ENCODE peak calls at places on chromosomes 3 and 15, in seven cellular contexts. W, K, N, A, I, Z and Y are unnamed samples.

GRCh38 chr15:33188654-33189257 is 5.8 kb downstream of the FMN1 start:
- DNase-seq in Z (no peak), A (no peak), I (no peak), W (no peak), K (no peak), N (no peak), Y (no peak)

GRCh38 chr3:169980055-169980454 is 13.4 kb downstream of the SEC62 start:
- DNase-seq in K (no peak), N (peak), A (no peak), I (no peak), Z (no peak), W (no peak), Y (no peak)

GRCh38 chr15:71328453-71328852 is 213.2 kb downstream of the THSD4 start:
- DNase-seq in K (no peak), W (no peak), I (no peak), Z (no peak), A (no peak), N (peak), Y (no peak)

GRCh38 chr3:37053753-37054152 is 60.4 kb downstream of the MLH1 start:
- DNase-seq in Z (no peak), I (no peak), N (no peak), A (no peak), W (no peak), K (no peak), Y (no peak)

GRCh38 chr3:39188271-39189149 is 3.9 kb downstream of the XIRP1 start:
- DNase-seq in W (no peak), N (no peak), A (no peak), K (no peak), I (no peak), Z (no peak), Y (no peak)

GRCh38 chr15:62035256-62035908 is 24.9 kb downstream of the VPS13C start:
- DNase-seq in Z (no peak), I (no peak), A (no peak), W (no peak), K (no peak), N (no peak), Y (no peak)

GRCh38 chr15:70120954-70121655 is 23.4 kb upstream of the TLE3 start:
- DNase-seq in K (no peak), W (no peak), N (no peak), A (no peak), I (no peak), Z (no peak), Y (no peak)

GRCh38 chr15:82660378-82660777 is 13.2 kb upstream of the CPEB1 start:
- DNase-seq in K (no peak), I (no peak), W (no peak), A (no peak), N (no peak), Z (peak), Y (no peak)

GRCh38 chr3:46080124-46080991 is 53.1 kb upstream of the XCR1 start:
- DNase-seq in N (no peak), I (no peak), K (no peak), A (no peak), W (no peak), Z (no peak), Y (no peak)

GRCh38 chr3:159039286-159039685 is 237.4 kb downstream of the MFSD1 start:
- DNase-seq in N (no peak), A (no peak), Z (no peak), K (no peak), I (no peak), W (no peak), Y (no peak)

GRCh38 chr3:125679258-125679657 is 84.0 kb upstream of the OSBPL11 start:
- DNase-seq in Z (no peak), A (no peak), K (no peak), I (no peak), N (peak), W (no peak), Y (no peak)

GRCh38 chr15:39261397-39261796 is 319.5 kb upstream of the THBS1 start:
- DNase-seq in K (no peak), N (no peak), A (no peak), Z (no peak), W (no peak), I (no peak), Y (no peak)

GRCh38 chr3:172465281-172465680 is 17.0 kb upstream of the GHSR start:
- DNase-seq in Z (no peak), N (no peak), A (no peak), W (no peak), I (no peak), K (no peak), Y (no peak)

GRCh38 chr3:47428585-47429145 is 47.1 kb downstream of the SCAP start:
- DNase-seq in A (no peak), W (no peak), Z (no peak), N (no peak), K (no peak), I (no peak), Y (no peak)

GRCh38 chr15:44593042-44593736 is 56.2 kb downstream of the EIF3J start:
- DNase-seq in K (peak), N (no peak), I (no peak), Z (no peak), A (no peak), W (no peak), Y (no peak)

GRCh38 chr3:13231781-13232515 is 158.7 kb upstream of the IQSEC1 start:
- DNase-seq in I (no peak), K (no peak), N (no peak), W (no peak), Z (no peak), A (no peak), Y (no peak)

GRCh38 chr3:46706771-46707582 is 5.8 kb downstream of the TMIE start:
- DNase-seq in I (peak), W (no peak), K (no peak), Z (peak), N (no peak), A (no peak), Y (peak)

GRCh38 chr15:57570994-57571393 is 20.7 kb upstream of the MYZAP start:
- DNase-seq in N (peak), K (peak), Z (no peak), A (no peak), I (no peak), W (no peak), Y (no peak)

GRCh38 chr3:125641901-125642300 is 46.6 kb upstream of the OSBPL11 start:
- DNase-seq in Z (no peak), N (no peak), A (no peak), W (no peak), I (no peak), K (no peak), Y (no peak)

GRCh38 chr3:37967252-37967881 is 23.2 kb upstream of the VILL start:
- DNase-seq in I (peak), A (peak), W (peak), N (peak), Z (no peak), K (peak), Y (peak)

GRCh38 chr15:74957301-74958035 is 896 bp upstream of the RPP25 start:
- DNase-seq in A (no peak), I (peak), N (no peak), W (no peak), Z (no peak), K (peak), Y (peak)

GRCh38 chr15:37031198-37031597 is 69.2 kb downstream of the MEIS2 start:
- DNase-seq in W (no peak), I (no peak), Z (no peak), A (no peak), N (no peak), K (no peak), Y (no peak)

GRCh38 chr3:48507256-48508061 is 3.5 kb upstream of the SHISA5 start:
- DNase-seq in A (peak), W (no peak), K (peak), I (peak), N (peak), Z (no peak), Y (no peak)

GRCh38 chr15:95772982-95773381 is 557.5 kb upstream of the NR2F2 start:
- DNase-seq in W (no peak), K (no peak), A (no peak), Z (no peak), I (no peak), N (no peak), Y (no peak)

GRCh38 chr15:39426552-39427532 is 154.0 kb upstream of the THBS1 start:
- DNase-seq in W (no peak), Z (no peak), N (no peak), A (peak), K (no peak), I (peak), Y (peak)

GRCh38 chr3:78994174-78995027 is 773.4 kb downstream of the ROBO1 start:
- DNase-seq in W (no peak), N (peak), K (no peak), Z (no peak), I (no peak), A (no peak), Y (no peak)

GRCh38 chr15:40103124-40103858 is 5.4 kb downstream of the BMF start:
- DNase-seq in W (peak), I (peak), K (no peak), N (no peak), Z (peak), A (peak), Y (peak)

GRCh38 chr15:73658645-73659044 is 25.5 kb upstream of the NPTN start:
- DNase-seq in K (no peak), Z (no peak), A (no peak), I (no peak), N (no peak), W (no peak), Y (no peak)

GRCh38 chr15:42504631-42505030 is 9.2 kb downstream of the SNAP23 start:
- DNase-seq in N (no peak), A (no peak), Z (no peak), I (no peak), K (no peak), W (no peak), Y (no peak)

GRCh38 chr15:90318591-90318990 is 33.5 kb upstream of the ZNF774 start:
- DNase-seq in I (no peak), A (no peak), K (no peak), Z (no peak), N (no peak), W (no peak), Y (no peak)

GRCh38 chr15:60673918-60674558 is 195.1 kb upstream of the ICE2 start:
- DNase-seq in A (peak), Z (no peak), K (peak), W (peak), I (peak), N (peak), Y (peak)

GRCh38 chr3:21734746-21735145 is 16.3 kb downstream of the ZNF385D start:
- DNase-seq in W (no peak), I (no peak), K (no peak), A (no peak), Z (no peak), N (no peak), Y (no peak)

GRCh38 chr15:32716960-32717289 is 879 bp upstream of the GREM1 start:
- DNase-seq in N (no peak), A (no peak), W (no peak), Z (no peak), I (no peak), K (no peak), Y (no peak)

GRCh38 chr3:72976182-72976825 is 20.3 kb upstream of the PPP4R2 start:
- DNase-seq in Z (no peak), A (no peak), N (no peak), W (no peak), K (no peak), I (no peak), Y (no peak)

DNA sequence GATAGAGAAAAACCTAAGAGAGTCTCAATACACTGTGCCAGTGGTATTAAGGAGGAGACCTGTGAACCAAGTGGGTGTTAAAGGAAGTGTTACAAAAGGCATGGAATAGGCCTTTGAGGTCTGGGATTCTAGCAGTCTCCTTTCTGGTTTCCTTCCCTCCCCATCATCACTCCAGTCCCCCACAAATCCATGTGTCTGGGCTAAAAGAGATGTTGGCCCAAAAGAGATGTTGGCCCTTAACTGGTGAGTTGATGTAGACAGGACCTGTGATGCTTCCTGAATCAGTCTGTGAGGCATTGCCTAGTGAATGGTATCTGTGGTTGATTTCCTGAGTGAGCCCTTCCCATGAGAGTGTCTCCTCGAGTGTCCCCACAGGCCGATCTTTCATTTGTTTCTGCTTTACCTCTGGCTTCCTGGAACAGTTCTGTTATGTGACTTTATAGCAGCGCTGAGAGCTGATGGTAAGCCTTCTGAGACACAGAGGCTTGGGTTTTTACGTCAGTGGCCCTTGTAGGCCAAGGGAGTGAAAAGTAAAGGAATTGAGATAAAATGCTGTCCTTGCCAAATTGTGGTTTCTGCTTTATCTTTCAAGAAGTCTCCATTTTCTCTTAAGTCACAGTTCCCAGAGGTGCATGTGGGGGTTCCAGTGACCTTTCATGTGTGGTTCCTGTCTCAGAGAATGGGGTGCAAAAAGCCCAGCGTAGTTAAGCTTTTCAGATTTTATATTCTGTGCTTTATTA is 87.8 kb downstream of the KLHL25 start:
- DNase-seq in N (no peak), I (peak), A (no peak), K (no peak), W (peak), Z (no peak), Y (no peak)
- TF ChIP-seq EP300 in N (no peak), I (no peak), A (no peak), K (no peak), W (no peak), Z (no peak), Y (no peak)

DNA sequence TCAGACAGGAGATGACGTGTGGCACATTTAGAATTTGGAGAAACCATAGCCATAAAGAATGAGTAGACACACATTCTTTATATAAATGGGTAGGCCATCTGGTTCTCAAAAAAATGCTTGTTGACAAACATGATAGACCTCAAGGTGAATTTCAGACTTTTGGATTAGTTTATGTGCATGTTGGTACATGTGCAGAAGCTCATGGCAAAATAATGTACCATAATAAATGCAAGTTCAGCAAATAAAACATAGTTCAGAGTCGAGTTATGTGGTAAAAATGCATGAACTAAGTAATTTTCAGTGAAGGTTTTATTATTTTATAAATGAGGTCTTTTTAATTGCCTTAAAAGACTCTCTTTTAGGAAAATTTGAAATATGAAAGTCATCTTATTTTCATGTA is 24.6 kb downstream of the EEFSEC start:
- DNase-seq in I (no peak), W (no peak), A (no peak), Z (no peak), N (no peak), K (no peak), Y (no peak)
- H3K4me3 ChIP-seq in I (no peak), W (no peak), A (no peak), Z (no peak), N (no peak), K (no peak), Y (no peak)

GRCh38 chr3:196568246-196569002 is at the start of the genes FBXO45 and WDR53:
- DNase-seq in A (peak), I (peak), W (peak), N (peak), K (peak), Z (peak), Y (peak)
- TF ChIP-seq EP300 in A (no peak), I (no peak), W (no peak), N (no peak), K (no peak), Z (no peak), Y (no peak)

DNA sequence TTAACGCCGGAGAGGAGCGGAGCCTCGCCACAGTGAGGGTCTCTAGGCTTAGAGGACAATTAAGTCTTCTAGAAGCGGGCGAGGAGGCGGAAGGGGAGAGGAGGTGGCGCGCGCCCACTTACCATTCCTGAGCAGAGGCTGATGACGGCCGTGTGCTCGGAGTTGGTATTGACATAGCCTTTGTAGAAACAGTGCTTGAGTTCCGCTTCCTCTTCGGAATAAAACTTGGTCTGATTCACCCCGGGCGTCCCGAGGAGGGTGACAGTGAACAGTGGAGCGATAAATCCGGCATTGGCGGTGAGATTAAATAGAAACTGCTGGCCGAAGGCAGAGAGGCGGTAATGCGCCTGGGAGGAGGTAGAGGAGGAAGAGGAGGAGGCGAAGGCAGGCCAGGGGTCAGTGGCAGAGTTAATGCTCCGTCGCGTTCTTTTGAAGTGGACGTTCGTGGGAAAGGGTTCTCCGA is 1.3 kb downstream of the ADAMTS9 start:
- DNase-seq in I (peak), W (no peak), N (peak), K (peak), Z (no peak), A (peak), Y (no peak)
- H3K4me3 ChIP-seq in I (peak), W (peak), N (peak), K (peak), Z (peak), A (peak), Y (peak)

GRCh38 chr3:136994772-136995516 is 37.2 kb downstream of the IL20RB start:
- DNase-seq in Z (peak), A (peak), N (no peak), K (peak), I (peak), W (peak), Y (peak)
- TF ChIP-seq EP300 in Z (no peak), A (no peak), N (no peak), K (no peak), I (peak), W (no peak), Y (no peak)

DNA sequence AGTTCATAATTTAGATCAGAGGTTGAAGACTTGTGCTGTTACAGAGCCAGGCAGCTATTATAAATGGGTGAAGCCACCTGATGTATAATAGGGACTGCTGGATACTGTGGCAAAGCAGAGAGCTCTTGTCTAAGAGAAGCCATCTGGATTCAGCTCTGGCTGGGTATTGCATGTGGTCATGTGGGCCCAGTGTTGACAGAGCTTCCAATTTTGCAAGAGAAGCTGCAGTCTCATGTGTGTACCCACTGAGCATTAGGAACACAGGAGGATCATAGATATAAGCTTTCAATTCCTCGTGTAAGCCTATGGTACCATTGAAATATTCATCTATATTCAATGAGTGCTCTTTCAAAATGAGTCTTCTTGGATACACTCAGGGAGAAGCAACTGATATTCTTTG is 303.9 kb upstream of the SLCO3A1 start:
- DNase-seq in Z (no peak), I (no peak), W (no peak), A (no peak), N (no peak), K (no peak), Y (no peak)
- H3K4me3 ChIP-seq in Z (no peak), I (no peak), W (no peak), A (no peak), N (no peak), K (no peak), Y (no peak)

DNA sequence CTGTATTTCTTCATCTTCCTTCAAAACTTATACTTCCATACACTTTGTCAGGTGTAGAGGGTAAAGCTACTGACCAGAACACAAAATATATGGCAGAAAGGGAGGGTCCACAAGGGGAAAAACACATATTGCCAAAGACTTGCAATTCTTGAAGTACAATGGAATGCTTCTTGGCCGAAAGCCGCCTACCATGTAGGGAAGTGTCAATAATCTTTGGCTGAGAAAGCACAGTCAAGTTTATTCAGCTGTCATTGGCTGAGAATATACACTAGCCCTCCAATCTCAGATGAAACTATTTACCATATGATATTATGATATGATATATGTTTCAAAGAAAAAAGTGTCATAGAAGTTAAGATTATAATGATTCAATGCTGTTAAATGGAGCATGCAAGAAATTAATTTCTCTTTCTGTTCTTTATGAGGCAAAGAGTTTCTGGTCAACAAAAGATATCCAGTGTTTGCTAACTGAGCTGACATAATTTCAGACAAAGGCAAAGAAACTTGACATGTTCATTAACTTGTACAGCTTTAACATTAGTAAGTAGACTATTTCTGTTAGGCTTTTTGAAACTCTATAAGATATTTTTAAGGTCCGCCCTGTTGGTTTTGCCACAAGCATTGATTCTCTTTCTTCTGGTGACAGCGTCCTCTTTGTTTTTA is 89.0 kb upstream of the LPP start:
- DNase-seq in A (peak), N (peak), I (no peak), K (no peak), Z (no peak), W (no peak), Y (no peak)
- TF ChIP-seq EP300 in A (no peak), N (no peak), I (no peak), K (no peak), Z (no peak), W (no peak), Y (no peak)